ENCODE peak calls at places on chromosome 10, in six cellular contexts. D is neuronal stem cell, P is IMR-90, N is fibroblast of lung, T is HCT116, E is PC-3. Q is an unnamed sample.

GRCh38 chr10:21260060-21260792 is 265.3 kb downstream of the SKIDA1 start:
- DNase-seq in P (no peak), E (no peak), D (no peak), T (no peak), N (peak; percentile 28), Q (no peak)

GRCh38 chr10:10528563-10528910 is 489.1 kb upstream of the CELF2 start:
- DNase-seq in N (peak; percentile 31), D (no peak), E (no peak), T (no peak), P (peak; percentile 70), Q (no peak)

GRCh38 chr10:22931948-22932347 is 4.1 kb downstream of the ARMC3 start:
- DNase-seq in P (peak; percentile 32), D (no peak), E (peak; percentile 72), T (no peak), N (peak; percentile 68), Q (no peak)

GRCh38 chr10:31622993-31623392 is 304.0 kb downstream of the ZEB1 start:
- DNase-seq in D (no peak), P (peak; percentile 73), N (peak; percentile 68), E (no peak), T (no peak), Q (peak; percentile 97)

GRCh38 chr10:131874991-131875451 is 25.8 kb upstream of the PPP2R2D start:
- DNase-seq in N (peak; percentile 64), E (peak; percentile 78), P (peak; percentile 72), D (peak; percentile 83), T (peak; percentile 48), Q (peak; percentile 90)

GRCh38 chr10:77513783-77514331 is 123.8 kb downstream of the KCNMA1 start:
- DNase-seq in D (no peak), N (peak; percentile 95), E (peak; percentile 100), P (peak; percentile 91), T (peak; percentile 74), Q (peak; percentile 90)

GRCh38 chr10:104834580-104834979 is 193.5 kb downstream of the SORCS3 start:
- DNase-seq in N (no peak), D (no peak), T (no peak), E (no peak), P (no peak), Q (no peak)

GRCh38 chr10:129771576-129772471 is 192.2 kb downstream of the EBF3 start:
- DNase-seq in D (no peak), P (no peak), T (no peak), N (no peak), E (no peak), Q (no peak)

GRCh38 chr10:73838827-73839226 is 27.4 kb upstream of the NDST2 start:
- DNase-seq in D (no peak), T (no peak), N (peak; percentile 25), P (peak; percentile 27), E (peak; percentile 76), Q (no peak)

GRCh38 chr10:76416642-76417041 is 985.2 kb downstream of the LRMDA start:
- DNase-seq in P (no peak), D (no peak), E (no peak), T (no peak), N (no peak), Q (no peak)

GRCh38 chr10:108037061-108037460 is 872.6 kb upstream of the SORCS1 start:
- DNase-seq in P (no peak), E (no peak), N (no peak), D (no peak), T (no peak), Q (no peak)

GRCh38 chr10:129373718-129374117 is 93.3 kb upstream of the MGMT start:
- DNase-seq in T (no peak), N (no peak), P (no peak), D (no peak), E (no peak), Q (no peak)

GRCh38 chr10:68153473-68154210 is 44.4 kb downstream of the MYPN start:
- DNase-seq in T (peak; percentile 90), D (no peak), P (peak; percentile 99), N (peak; percentile 98), E (peak; percentile 100), Q (peak; percentile 92)

GRCh38 chr10:49360271-49361177 is 35.4 kb downstream of the DRGX start:
- DNase-seq in P (no peak), T (no peak), D (no peak), E (no peak), N (no peak), Q (no peak)

GRCh38 chr10:132457328-132458070 is 60.5 kb downstream of the PWWP2B start:
- DNase-seq in D (no peak), T (no peak), P (no peak), E (peak; percentile 27), N (no peak), Q (no peak)

GRCh38 chr10:122085423-122085911 is 96.5 kb downstream of the TACC2 start:
- DNase-seq in P (no peak), D (no peak), T (no peak), N (no peak), E (no peak), Q (no peak)

GRCh38 chr10:122632031-122632430 is 67.6 kb downstream of the C10orf120 start:
- DNase-seq in E (no peak), T (no peak), N (no peak), P (no peak), D (no peak), Q (no peak)

GRCh38 chr10:108561649-108562048 is 1361.7 kb downstream of the XPNPEP1 start:
- DNase-seq in P (no peak), T (no peak), N (peak; percentile 64), D (no peak), E (peak; percentile 95), Q (peak; percentile 9)

GRCh38 chr10:8417631-8418030 is 363.1 kb downstream of the GATA3 start:
- DNase-seq in T (no peak), D (no peak), N (no peak), P (no peak), E (no peak), Q (no peak)

GRCh38 chr10:5611899-5612680 is 54.3 kb downstream of the ASB13 start:
- DNase-seq in E (peak; percentile 66), N (peak; percentile 29), P (no peak), D (no peak), T (no peak), Q (no peak)

GRCh38 chr10:71320592-71320991 is 1.5 kb downstream of the SLC29A3 start:
- DNase-seq in N (no peak), P (no peak), D (no peak), T (no peak), E (no peak), Q (no peak)

DNA sequence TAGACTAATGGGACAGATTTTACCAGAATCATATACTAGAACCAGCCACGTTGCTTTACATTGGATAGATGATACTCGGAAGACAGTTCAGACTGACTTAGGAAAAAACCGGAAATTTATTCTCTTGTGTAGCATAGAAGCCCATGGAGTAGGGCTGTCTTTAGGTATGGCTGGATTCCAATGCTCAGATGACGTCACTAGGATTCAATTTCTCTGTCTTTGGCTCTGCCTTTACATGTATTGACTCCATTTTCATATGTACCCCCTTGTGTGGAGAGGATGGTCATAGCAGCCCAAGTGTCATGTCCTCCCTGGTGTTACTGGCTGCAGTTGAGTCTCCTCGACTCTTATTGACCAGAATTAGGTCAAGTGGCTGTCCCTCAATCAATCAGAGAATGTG is 39.2 kb upstream of the SMNDC1 start:
- DNase-seq in D (no peak), P (no peak), T (no peak), E (no peak), N (no peak), Q (no peak)
- H3K4me1 ChIP-seq in D (no peaks in the 10 kb centered on the region), P (peaks cover 4% of the 10 kb centered on the region), T (no peaks in the 10 kb centered on the region), E (no peaks in the 10 kb centered on the region), N (no peaks in the 10 kb centered on the region), Q (peaks cover 9% of the 10 kb centered on the region)

DNA sequence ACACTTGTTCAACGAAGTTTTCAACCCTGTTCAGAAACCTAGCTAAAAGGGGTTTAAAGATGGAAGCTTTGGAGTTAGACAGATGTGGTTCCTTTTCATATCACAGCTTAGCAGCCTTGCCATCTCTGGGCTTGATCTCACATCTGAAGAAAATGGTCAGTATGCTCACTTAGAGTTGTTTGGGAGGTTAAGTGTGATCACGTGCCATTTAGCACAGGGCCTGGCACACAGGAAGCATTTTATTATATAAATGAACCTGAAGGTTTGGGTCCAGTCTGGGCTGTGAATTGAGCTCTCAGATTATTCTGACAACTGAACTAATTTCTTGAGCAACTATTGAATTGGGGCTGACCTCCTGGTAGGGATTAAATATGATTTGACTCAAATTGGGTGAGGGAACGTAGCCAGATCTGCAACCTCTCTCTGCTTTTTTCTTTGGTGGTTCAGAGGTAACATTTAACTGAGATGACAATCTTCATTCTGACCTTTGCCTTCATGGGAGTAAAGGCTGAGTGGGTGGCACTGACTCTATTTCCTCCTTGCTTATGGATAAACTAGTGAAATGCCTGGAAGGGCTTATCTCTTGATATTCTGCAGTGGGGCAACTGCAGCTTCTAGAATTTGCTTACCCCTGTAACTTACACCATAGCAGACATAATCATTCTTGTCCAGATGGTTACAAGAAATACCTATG is 10.2 kb upstream of the HKDC1 start:
- DNase-seq in P (no peak), D (no peak), N (no peak), E (no peak), T (no peak), Q (no peak)
- H3K4me3 ChIP-seq in P (no peak overlapping the region), D (no peak overlapping the region), N (no peak overlapping the region), E (no peak overlapping the region), T (no peak overlapping the region), Q (no peak overlapping the region)

DNA sequence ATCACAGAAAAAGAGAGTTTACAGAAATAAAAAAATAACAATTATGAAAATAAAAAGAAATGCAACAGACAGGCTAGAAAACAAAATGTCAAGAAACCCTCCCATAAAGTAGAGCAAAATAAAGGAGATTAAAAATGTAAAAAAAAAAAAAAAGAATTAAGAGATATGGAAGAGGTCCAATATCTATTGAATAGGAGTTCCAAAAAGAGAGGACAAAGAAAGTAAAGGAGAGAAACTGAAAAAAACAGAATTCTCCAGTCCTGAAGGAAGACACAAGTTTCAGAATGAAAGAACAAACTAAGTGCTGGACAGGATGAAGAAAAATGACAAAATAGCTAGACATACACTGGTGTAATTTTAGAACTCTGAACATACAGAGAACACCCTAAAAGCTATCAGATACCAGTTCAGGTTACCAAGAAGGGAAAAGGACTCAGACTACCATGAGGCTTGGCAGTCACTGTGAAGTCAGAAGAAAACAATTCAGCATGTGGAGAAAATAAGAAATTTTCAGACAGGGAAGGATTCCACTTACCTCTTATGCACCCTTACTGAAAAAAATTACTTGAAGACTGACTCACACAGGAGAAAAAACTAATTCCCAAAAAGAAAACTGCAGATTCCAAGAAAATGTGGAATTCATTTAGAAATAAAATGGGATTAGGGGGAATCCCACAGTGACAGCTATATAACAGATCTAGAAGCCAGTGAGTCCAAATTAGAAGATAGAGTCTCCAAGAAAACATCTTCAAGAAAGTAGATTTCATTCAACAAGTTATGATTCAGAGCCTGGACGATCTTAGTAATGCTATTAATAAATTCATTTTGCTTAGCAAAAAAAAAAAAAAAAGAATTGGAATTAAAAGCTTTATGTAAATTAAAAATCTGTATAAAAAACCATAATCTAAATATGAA is 40.5 kb upstream of the ABLIM1 start:
- DNase-seq in E (no peak), T (no peak), P (peak; percentile 55), N (peak; percentile 76), D (no peak), Q (peak; percentile 59)
- H3K9ac ChIP-seq in E (no peak overlapping the region), T (no peak overlapping the region), P (no peak overlapping the region), N (no peak overlapping the region), D (no peak overlapping the region), Q (no peak overlapping the region)

GRCh38 chr10:100735345-100736143 is 9.8 kb upstream of the PAX2 start:
- DNase-seq in D (no peak), N (no peak), E (no peak), T (no peak), P (no peak), Q (no peak)

GRCh38 chr10:100735087-100735344 is 10.4 kb upstream of the PAX2 start:
- DNase-seq in N (no peak), D (no peak), T (no peak), P (no peak), E (no peak), Q (no peak)

GRCh38 chr10:100733319-100733718 is 12.1 kb upstream of the PAX2 start:
- DNase-seq in D (no peak), N (no peak), E (no peak), P (no peak), T (no peak), Q (no peak)

GRCh38 chr10:100736144-100736808 is 9.1 kb upstream of the PAX2 start:
- DNase-seq in T (no peak), D (no peak), E (no peak), P (no peak), N (no peak), Q (no peak)

GRCh38 chr10:100734295-100735086 is 10.9 kb upstream of the PAX2 start:
- DNase-seq in D (no peak), N (no peak), T (no peak), E (no peak), P (no peak), Q (no peak)
- H3K4me1 ChIP-seq in D (no peaks in the 10 kb centered on the region), N (no peaks in the 10 kb centered on the region), T (peaks cover 21% of the 10 kb centered on the region), E (no peaks in the 10 kb centered on the region), P (no peaks in the 10 kb centered on the region), Q (peaks cover 5% of the 10 kb centered on the region)

Q was measured in adipocyte.